ENCODE peak calls at places on chromosomes 12 and 14, in five cellular contexts. One of them, this sample, is unnamed.

GRCh38 chr14:37512173-37512572 is 82.9 kb downstream of the FOXA1 start:
- DNase-seq in NCI-H345: no peak
- DNase-seq in activated naive CD8-positive, alpha-beta T cell treated with anti-CD3 and anti-CD28 coated beads for 36 hours: no peak
- DNase-seq in OCI-LY7: no peak
- DNase-seq in LoVo: no peak
- DNase-seq in this sample: no peak

GRCh38 chr14:29906256-29906885 is 21.3 kb downstream of the PRKD1 start:
- DNase-seq in LoVo: no peak
- DNase-seq in NCI-H345: peak
- DNase-seq in OCI-LY7: no peak
- DNase-seq in activated naive CD8-positive, alpha-beta T cell treated with anti-CD3 and anti-CD28 coated beads for 36 hours: no peak
- DNase-seq in this sample: peak

GRCh38 chr12:83317641-83318040 is 630.9 kb downstream of the TMTC2 start:
- DNase-seq in activated naive CD8-positive, alpha-beta T cell treated with anti-CD3 and anti-CD28 coated beads for 36 hours: no peak
- DNase-seq in LoVo: no peak
- DNase-seq in OCI-LY7: no peak
- DNase-seq in NCI-H345: no peak
- DNase-seq in this sample: no peak

GRCh38 chr14:106209745-106210144 is 683.4 kb downstream of the TMEM121 start:
- DNase-seq in LoVo: no peak
- DNase-seq in activated naive CD8-positive, alpha-beta T cell treated with anti-CD3 and anti-CD28 coated beads for 36 hours: no peak
- DNase-seq in NCI-H345: no peak
- DNase-seq in OCI-LY7: no peak
- DNase-seq in this sample: no peak

GRCh38 chr14:26255213-26255612 is 342.6 kb downstream of the NOVA1 start:
- DNase-seq in activated naive CD8-positive, alpha-beta T cell treated with anti-CD3 and anti-CD28 coated beads for 36 hours: no peak
- DNase-seq in LoVo: no peak
- DNase-seq in OCI-LY7: no peak
- DNase-seq in NCI-H345: no peak
- DNase-seq in this sample: peak

GRCh38 chr12:29796823-29797263 is 13.1 kb upstream of the TMTC1 start:
- DNase-seq in LoVo: no peak
- DNase-seq in activated naive CD8-positive, alpha-beta T cell treated with anti-CD3 and anti-CD28 coated beads for 36 hours: no peak
- DNase-seq in OCI-LY7: no peak
- DNase-seq in NCI-H345: no peak
- DNase-seq in this sample: peak

GRCh38 chr12:109448272-109448671 is 28.8 kb downstream of the KCTD10 start:
- DNase-seq in activated naive CD8-positive, alpha-beta T cell treated with anti-CD3 and anti-CD28 coated beads for 36 hours: no peak
- DNase-seq in NCI-H345: no peak
- DNase-seq in LoVo: no peak
- DNase-seq in OCI-LY7: no peak
- DNase-seq in this sample: no peak

GRCh38 chr12:79566452-79566851 is 124.3 kb downstream of the PAWR start:
- DNase-seq in activated naive CD8-positive, alpha-beta T cell treated with anti-CD3 and anti-CD28 coated beads for 36 hours: no peak
- DNase-seq in NCI-H345: no peak
- DNase-seq in LoVo: peak
- DNase-seq in OCI-LY7: peak
- DNase-seq in this sample: peak

GRCh38 chr12:130634866-130635265 is 81.2 kb downstream of the RIMBP2 start:
- DNase-seq in activated naive CD8-positive, alpha-beta T cell treated with anti-CD3 and anti-CD28 coated beads for 36 hours: no peak
- DNase-seq in NCI-H345: peak
- DNase-seq in LoVo: no peak
- DNase-seq in OCI-LY7: no peak
- DNase-seq in this sample: no peak

GRCh38 chr12:113050808-113051207 is 5.7 kb upstream of the DTX1 start:
- DNase-seq in NCI-H345: no peak
- DNase-seq in OCI-LY7: peak
- DNase-seq in LoVo: no peak
- DNase-seq in activated naive CD8-positive, alpha-beta T cell treated with anti-CD3 and anti-CD28 coated beads for 36 hours: no peak
- DNase-seq in this sample: no peak

GRCh38 chr12:69991683-69992297 is 166.8 kb downstream of the MYRFL start:
- DNase-seq in OCI-LY7: no peak
- DNase-seq in NCI-H345: no peak
- DNase-seq in activated naive CD8-positive, alpha-beta T cell treated with anti-CD3 and anti-CD28 coated beads for 36 hours: no peak
- DNase-seq in LoVo: no peak
- DNase-seq in this sample: no peak

GRCh38 chr14:95515523-95516517 is 630 bp downstream of the SYNE3 start:
- DNase-seq in activated naive CD8-positive, alpha-beta T cell treated with anti-CD3 and anti-CD28 coated beads for 36 hours: peak
- DNase-seq in NCI-H345: peak
- DNase-seq in OCI-LY7: peak
- DNase-seq in LoVo: peak
- DNase-seq in this sample: no peak

GRCh38 chr14:39266589-39266870 is 32.8 kb downstream of the MIA2 start:
- DNase-seq in OCI-LY7: peak
- DNase-seq in LoVo: peak
- DNase-seq in activated naive CD8-positive, alpha-beta T cell treated with anti-CD3 and anti-CD28 coated beads for 36 hours: no peak
- DNase-seq in NCI-H345: no peak
- DNase-seq in this sample: peak

GRCh38 chr12:121534495-121535148 is 46.2 kb downstream of the KDM2B start:
- DNase-seq in OCI-LY7: peak
- DNase-seq in NCI-H345: no peak
- DNase-seq in LoVo: no peak
- DNase-seq in activated naive CD8-positive, alpha-beta T cell treated with anti-CD3 and anti-CD28 coated beads for 36 hours: peak
- DNase-seq in this sample: no peak

GRCh38 chr12:75478395-75478794 is 2.2 kb upstream of the GLIPR1 start:
- DNase-seq in LoVo: no peak
- DNase-seq in OCI-LY7: peak
- DNase-seq in NCI-H345: no peak
- DNase-seq in activated naive CD8-positive, alpha-beta T cell treated with anti-CD3 and anti-CD28 coated beads for 36 hours: peak
- DNase-seq in this sample: no peak

GRCh38 chr12:27163048-27163715 is 80.8 kb upstream of the C12orf71 start:
- DNase-seq in NCI-H345: no peak
- DNase-seq in activated naive CD8-positive, alpha-beta T cell treated with anti-CD3 and anti-CD28 coated beads for 36 hours: no peak
- DNase-seq in LoVo: no peak
- DNase-seq in OCI-LY7: no peak
- DNase-seq in this sample: no peak

GRCh38 chr12:110100315-110100970 is 23.7 kb upstream of the IFT81 start:
- DNase-seq in OCI-LY7: peak
- DNase-seq in activated naive CD8-positive, alpha-beta T cell treated with anti-CD3 and anti-CD28 coated beads for 36 hours: peak
- DNase-seq in NCI-H345: peak
- DNase-seq in LoVo: peak
- DNase-seq in this sample: peak

GRCh38 chr12:70785896-70786295 is 134.6 kb downstream of the PTPRR start:
- DNase-seq in activated naive CD8-positive, alpha-beta T cell treated with anti-CD3 and anti-CD28 coated beads for 36 hours: no peak
- DNase-seq in NCI-H345: no peak
- DNase-seq in LoVo: no peak
- DNase-seq in OCI-LY7: no peak
- DNase-seq in this sample: no peak

GRCh38 chr12:129900306-129900705 is 3.5 kb downstream of the TMEM132D start:
- DNase-seq in LoVo: no peak
- DNase-seq in activated naive CD8-positive, alpha-beta T cell treated with anti-CD3 and anti-CD28 coated beads for 36 hours: no peak
- DNase-seq in OCI-LY7: no peak
- DNase-seq in NCI-H345: no peak
- DNase-seq in this sample: no peak

GRCh38 chr12:96219700-96220206 is 25.6 kb downstream of the ELK3 start:
- DNase-seq in NCI-H345: no peak
- DNase-seq in activated naive CD8-positive, alpha-beta T cell treated with anti-CD3 and anti-CD28 coated beads for 36 hours: no peak
- DNase-seq in OCI-LY7: no peak
- DNase-seq in LoVo: peak
- DNase-seq in this sample: peak

GRCh38 chr14:70735043-70735442 is 74.3 kb downstream of the MAP3K9 start:
- DNase-seq in OCI-LY7: no peak
- DNase-seq in activated naive CD8-positive, alpha-beta T cell treated with anti-CD3 and anti-CD28 coated beads for 36 hours: no peak
- DNase-seq in NCI-H345: peak
- DNase-seq in LoVo: no peak
- DNase-seq in this sample: no peak

GRCh38 chr12:3101309-3102022 is 24.3 kb downstream of the TSPAN9 start:
- DNase-seq in LoVo: no peak
- DNase-seq in activated naive CD8-positive, alpha-beta T cell treated with anti-CD3 and anti-CD28 coated beads for 36 hours: no peak
- DNase-seq in NCI-H345: no peak
- DNase-seq in OCI-LY7: no peak
- DNase-seq in this sample: peak

GRCh38 chr14:71642715-71643114 is 289.5 kb upstream of the RGS6 start:
- DNase-seq in OCI-LY7: no peak
- DNase-seq in NCI-H345: no peak
- DNase-seq in activated naive CD8-positive, alpha-beta T cell treated with anti-CD3 and anti-CD28 coated beads for 36 hours: no peak
- DNase-seq in LoVo: no peak
- DNase-seq in this sample: no peak

GRCh38 chr14:100145682-100146464 is 13.6 kb downstream of the DEGS2 start:
- DNase-seq in NCI-H345: no peak
- DNase-seq in OCI-LY7: no peak
- DNase-seq in activated naive CD8-positive, alpha-beta T cell treated with anti-CD3 and anti-CD28 coated beads for 36 hours: no peak
- DNase-seq in LoVo: no peak
- DNase-seq in this sample: no peak

GRCh38 chr12:53995311-53996187 is 4.4 kb upstream of the HOXC9 start:
- DNase-seq in OCI-LY7: no peak
- DNase-seq in NCI-H345: no peak
- DNase-seq in LoVo: peak
- DNase-seq in activated naive CD8-positive, alpha-beta T cell treated with anti-CD3 and anti-CD28 coated beads for 36 hours: no peak
- DNase-seq in this sample: peak

GRCh38 chr12:108619369-108620160 is 14.1 kb downstream of the SELPLG start:
- DNase-seq in LoVo: no peak
- DNase-seq in NCI-H345: no peak
- DNase-seq in OCI-LY7: no peak
- DNase-seq in activated naive CD8-positive, alpha-beta T cell treated with anti-CD3 and anti-CD28 coated beads for 36 hours: no peak
- DNase-seq in this sample: no peak

GRCh38 chr12:12902036-12902435 is 10.7 kb downstream of the GPRC5A start:
- DNase-seq in OCI-LY7: no peak
- DNase-seq in activated naive CD8-positive, alpha-beta T cell treated with anti-CD3 and anti-CD28 coated beads for 36 hours: no peak
- DNase-seq in LoVo: peak
- DNase-seq in NCI-H345: no peak
- DNase-seq in this sample: peak

GRCh38 chr12:53053223-53054111 is 3.6 kb downstream of the TNS2 start:
- DNase-seq in NCI-H345: peak
- DNase-seq in activated naive CD8-positive, alpha-beta T cell treated with anti-CD3 and anti-CD28 coated beads for 36 hours: peak
- DNase-seq in OCI-LY7: peak
- DNase-seq in LoVo: peak
- DNase-seq in this sample: no peak

GRCh38 chr14:77327111-77327510 is 6.3 kb downstream of the GSTZ1 start:
- DNase-seq in NCI-H345: no peak
- DNase-seq in activated naive CD8-positive, alpha-beta T cell treated with anti-CD3 and anti-CD28 coated beads for 36 hours: no peak
- DNase-seq in LoVo: no peak
- DNase-seq in OCI-LY7: no peak
- DNase-seq in this sample: no peak

GRCh38 chr12:4214912-4215861 is 58.4 kb upstream of the CCND2 start:
- DNase-seq in LoVo: peak
- DNase-seq in OCI-LY7: no peak
- DNase-seq in activated naive CD8-positive, alpha-beta T cell treated with anti-CD3 and anti-CD28 coated beads for 36 hours: peak
- DNase-seq in NCI-H345: no peak
- DNase-seq in this sample: no peak